ENCODE peak calls at places on chromosomes 6 and 20, in four cellular contexts. Z is aorta, B is prostate gland, T is SK-N-SH. S is an unnamed sample.

GRCh38 chr20:46634528-46634927 is 16.7 kb downstream of the SLC13A3 start:
- DNase-seq in Z (no peak), B (no peak), T (no peak), S (no peak)

GRCh38 chr6:136138003-136138402 is 112.1 kb downstream of the MTFR2 start:
- DNase-seq in Z (no peak), B (no peak), T (no peak), S (no peak)

GRCh38 chr6:16129623-16130243 is 847 bp downstream of the MYLIP start:
- DNase-seq in Z (no peak), B (no peak), T (no peak), S (peak; percentile 9)

GRCh38 chr6:139587469-139587868 is 213.0 kb upstream of the CITED2 start:
- DNase-seq in Z (no peak), B (no peak), T (no peak), S (peak; percentile 86)

GRCh38 chr6:106799008-106799952 is 169.9 kb downstream of the QRSL1 start:
- DNase-seq in Z (no peak), B (no peak), T (no peak), S (peak; percentile 12)

GRCh38 chr20:54172856-54173652 is 732 bp downstream of the CYP24A1 start:
- DNase-seq in Z (no peak), B (no peak), T (peak; percentile 56), S (peak; percentile 46)

GRCh38 chr6:8085053-8085511 is 17.3 kb downstream of the EEF1E1 start:
- DNase-seq in Z (no peak), B (no peak), T (no peak), S (peak; percentile 93)

GRCh38 chr6:139713911-139714527 is 339.6 kb upstream of the CITED2 start:
- DNase-seq in Z (no peak), B (no peak), T (no peak), S (peak; percentile 42)

GRCh38 chr6:129709909-129710721 is at the start of gene ARHGAP18:
- DNase-seq in Z (peak; percentile 95), B (peak; percentile 93), T (peak; percentile 35), S (peak; percentile 93)

GRCh38 chr6:42993445-42993844 is 9.1 kb downstream of the PPP2R5D start:
- DNase-seq in Z (no peak), B (no peak), T (no peak), S (no peak)

GRCh38 chr6:35581633-35582032 is 68.9 kb upstream of the TULP1 start:
- DNase-seq in Z (no peak), B (no peak), T (no peak), S (no peak)

GRCh38 chr20:57092112-57092899 is 174.1 kb downstream of the BMP7 start:
- DNase-seq in Z (peak; percentile 83), B (peak; percentile 47), T (peak; percentile 88), S (peak; percentile 20)

GRCh38 chr6:72084992-72085569 is 198.7 kb downstream of the RIMS1 start:
- DNase-seq in Z (no peak), B (no peak), T (no peak), S (peak; percentile 6)

GRCh38 chr6:148329568-148330299 is 12.9 kb upstream of the SASH1 start:
- DNase-seq in Z (no peak), B (no peak), T (no peak), S (peak; percentile 86)

GRCh38 chr20:33832113-33832853 is 21.1 kb downstream of the CHMP4B start:
- DNase-seq in Z (no peak), B (no peak), T (no peak), S (peak; percentile 60)

GRCh38 chr6:141488466-141488865 is 644.3 kb upstream of the GJE1 start:
- DNase-seq in Z (no peak), B (no peak), T (no peak), S (no peak)

GRCh38 chr6:52531396-52531795 is 45.5 kb downstream of the TRAM2 start:
- DNase-seq in Z (no peak), B (no peak), T (no peak), S (no peak)

GRCh38 chr20:1203630-1204029 is 376 bp downstream of the C20orf202 start:
- DNase-seq in Z (no peak), B (no peak), T (no peak), S (no peak)

GRCh38 chr6:17971128-17972073 is 16.0 kb downstream of the KIF13A start:
- DNase-seq in Z (no peak), B (no peak), T (no peak), S (peak; percentile 81)

GRCh38 chr20:420721-421574 is 12.8 kb downstream of the RBCK1 start:
- DNase-seq in Z (no peak), B (no peak), T (peak; percentile 80), S (no peak)

GRCh38 chr6:159487636-159488035 is 205.4 kb downstream of the SOD2 start:
- DNase-seq in Z (no peak), B (no peak), T (no peak), S (peak; percentile 29)

GRCh38 chr20:57930328-57930727 is 220.5 kb upstream of the PMEPA1 start:
- DNase-seq in Z (peak; percentile 70), B (no peak), T (peak; percentile 49), S (no peak)

GRCh38 chr6:89989742-89990141 is 95.5 kb downstream of the GJA10 start:
- DNase-seq in Z (no peak), B (no peak), T (no peak), S (peak; percentile 56)

GRCh38 chr6:22227824-22228610 is 68.8 kb downstream of the PRL start:
- DNase-seq in Z (no peak), B (no peak), T (no peak), S (peak; percentile 9)

GRCh38 chr6:142984386-142984785 is 39.4 kb upstream of the HIVEP2 start:
- DNase-seq in Z (no peak), B (no peak), T (no peak), S (no peak)

GRCh38 chr6:125191916-125192609 is 38.5 kb downstream of the TPD52L1 start:
- DNase-seq in Z (peak; percentile 77), B (peak; percentile 28), T (peak; percentile 41), S (peak; percentile 84)

GRCh38 chr20:62605236-62605948 is 36.9 kb upstream of the SLCO4A1 start:
- DNase-seq in Z (no peak), B (no peak), T (no peak), S (no peak)

DNA sequence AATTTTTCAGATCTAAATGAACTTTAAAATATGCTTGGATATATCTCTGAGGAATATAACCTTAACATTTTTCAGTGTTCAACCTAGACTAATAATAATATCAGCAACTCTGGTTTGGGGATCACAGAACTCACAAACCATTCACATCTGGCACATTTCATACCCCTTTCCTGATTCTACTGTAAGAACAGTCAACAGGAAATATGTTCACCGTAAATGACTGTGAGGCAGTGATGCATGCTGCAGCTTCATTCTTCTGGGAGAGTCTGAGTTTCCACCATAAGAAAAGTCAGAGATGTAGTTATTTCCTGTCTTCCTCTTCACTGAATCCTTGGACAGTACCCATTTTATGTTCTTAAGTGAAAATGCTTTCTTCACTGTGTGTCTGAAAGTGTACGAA is 134.2 kb upstream of the IFNGR1 start:
- DNase-seq in Z (no peak), B (no peak), T (no peak), S (no peak)
- H3K27ac ChIP-seq in Z (no peak overlapping the region), B (no peak overlapping the region), T (no peak overlapping the region), S (no peak overlapping the region)

DNA sequence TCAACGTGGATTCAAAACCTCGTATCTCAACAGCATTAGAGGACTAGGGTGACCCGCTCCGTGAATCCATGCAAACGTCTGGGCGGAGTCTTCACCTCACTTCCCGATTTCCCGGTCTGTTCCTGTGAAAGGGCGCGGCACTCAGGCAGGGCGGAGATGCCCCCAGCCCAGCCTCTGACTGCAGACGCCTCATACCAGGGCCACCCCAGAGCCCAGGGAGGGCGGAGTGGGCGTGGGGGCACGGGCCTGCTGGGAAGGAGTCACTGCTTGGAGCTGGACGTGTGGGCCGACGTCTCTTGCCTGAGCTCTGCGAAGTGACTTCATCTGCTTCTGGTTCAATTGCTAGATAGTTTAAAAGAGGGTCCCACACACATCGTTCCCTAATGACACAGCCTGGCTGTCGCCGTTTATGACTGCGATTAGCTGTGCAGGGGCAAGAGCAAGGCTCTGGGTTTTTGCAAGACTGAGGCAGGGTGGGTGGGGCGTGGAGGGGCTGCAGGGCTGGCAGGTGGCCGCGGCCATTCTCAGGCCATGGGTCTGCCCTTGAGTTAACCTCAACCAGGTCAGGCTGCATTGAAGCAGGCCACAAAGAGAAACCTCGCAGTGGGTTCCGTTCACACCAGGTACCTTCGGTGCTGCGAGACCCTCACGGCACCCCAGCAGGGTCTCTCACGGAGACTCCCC is 15.0 kb downstream of the SMOC2 start:
- DNase-seq in Z (no peak), B (no peak), T (no peak), S (no peak)
- H3K4me3 ChIP-seq in Z (no peak overlapping the region), B (no peak overlapping the region), T (no peak overlapping the region), S (no peak overlapping the region)

GRCh38 chr20:64047046-64047389 is 2.4 kb downstream of the SOX18 start:
- DNase-seq in Z (no peak), B (no peak), T (no peak), S (no peak)

GRCh38 chr20:64041781-64042771 is 6.1 kb downstream of the C20orf204 start:
- DNase-seq in Z (no peak), B (no peak), T (no peak), S (no peak)

GRCh38 chr20:64045346-64046011 is 4.0 kb downstream of the SOX18 start:
- DNase-seq in Z (no peak), B (no peak), T (no peak), S (no peak)

GRCh38 chr20:64043768-64044167 is 5.7 kb downstream of the SOX18 start:
- DNase-seq in Z (no peak), B (no peak), T (no peak), S (no peak)

DNA sequence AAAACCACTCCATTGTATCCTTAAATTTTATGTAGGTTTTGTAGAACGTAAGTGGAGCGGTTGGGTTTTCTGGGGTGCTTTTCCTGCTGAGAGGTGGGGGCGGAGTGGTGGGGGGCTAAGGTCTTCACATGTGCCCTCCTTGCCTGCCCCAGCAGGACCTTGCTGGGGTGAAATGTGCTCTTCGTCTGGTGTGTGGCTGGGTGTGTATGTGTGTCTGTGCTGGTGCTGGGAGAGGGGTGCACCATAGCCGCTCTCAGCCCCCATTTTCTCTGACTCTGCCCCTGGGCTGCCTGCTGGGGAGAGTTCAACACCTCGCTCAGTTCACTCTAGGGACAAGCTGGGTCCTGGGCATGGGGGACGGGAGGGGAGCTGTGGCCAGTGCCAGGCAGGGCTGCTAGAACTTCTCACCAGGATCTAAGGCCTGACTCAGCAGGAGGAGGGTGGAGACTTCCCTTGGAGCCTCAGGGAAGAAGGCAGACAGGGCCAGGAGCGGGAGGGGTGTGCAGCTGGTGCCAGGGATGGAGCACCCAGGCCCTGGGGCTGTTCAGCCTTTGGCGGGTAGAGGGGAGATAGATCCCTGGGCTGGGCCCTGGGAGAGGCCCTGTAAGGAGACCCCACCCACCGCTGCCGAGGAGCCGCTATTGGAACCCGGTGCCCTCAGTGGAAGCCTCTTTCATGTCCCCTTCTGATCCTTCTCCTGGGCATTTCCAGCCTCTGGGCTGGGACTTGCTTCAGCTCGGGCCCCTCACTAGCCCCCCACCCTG is 4.8 kb downstream of the SOX18 start:
- DNase-seq in Z (no peak), B (no peak), T (no peak), S (peak; percentile 50)
- H3K4me1 ChIP-seq in Z (no peaks in the 10 kb centered on the region), B (peaks cover 3% of the 10 kb centered on the region), T (peaks cover 7% of the 10 kb centered on the region), S (no peaks in the 10 kb centered on the region)

GRCh38 chr20:13059398-13060136 is 50.8 kb downstream of the SPTLC3 start:
- DNase-seq in Z (no peak), B (no peak), T (no peak), S (no peak)

GRCh38 chr20:13058666-13059389 is 50.1 kb downstream of the SPTLC3 start:
- DNase-seq in Z (no peak), B (no peak), T (no peak), S (no peak)

GRCh38 chr20:13060327-13060726 is 51.6 kb downstream of the SPTLC3 start:
- DNase-seq in Z (no peak), B (no peak), T (no peak), S (no peak)

DNA sequence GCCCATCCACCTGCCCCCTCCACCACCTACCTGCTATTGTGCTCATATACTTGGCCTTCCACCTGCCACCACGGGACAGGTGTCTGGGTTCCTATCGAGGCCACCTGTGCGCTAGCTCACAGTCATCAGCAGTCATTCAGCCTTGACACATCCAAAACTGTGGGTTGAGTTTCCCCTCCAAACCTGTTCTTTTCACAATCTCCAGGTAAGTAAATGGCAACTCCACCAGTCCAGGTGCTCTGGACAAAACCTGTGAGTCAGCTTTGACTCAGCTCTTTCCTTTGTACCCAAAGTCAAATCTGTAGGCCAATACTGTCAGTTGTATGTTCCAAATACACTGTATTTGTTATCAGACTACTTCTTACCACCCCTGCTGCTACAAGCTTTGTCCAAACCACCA is 52.6 kb downstream of the SPTLC3 start:
- DNase-seq in Z (no peak), B (no peak), T (no peak), S (no peak)
- H3K27ac ChIP-seq in Z (no peak overlapping the region), B (no peak overlapping the region), T (no peak overlapping the region), S (no peak overlapping the region)

S was measured in fibroblast of lung.